ENCODE peak calls at places on chromosomes 16 and 17, in nine cellular contexts. I is neural progenitor cell; C is CD8-positive, alpha-beta memory T cell; P is heart right ventricle; F is effector memory CD4-positive, alpha-beta T cell; E is aorta; O is body of pancreas; B is cardiac muscle cell; L is right atrium auricular region. Z is an unnamed sample. For H3K4me1, the result is how much of the 10 kb centered on the place peaks cover.

GRCh38 chr17:10169274-10169673 is 29.1 kb downstream of the GAS7 start:
- DNase-seq in I (no peak), C (no peak), P (no peak), F (no peak), E (no peak), O (no peak), B (no peak), L (no peak), Z (no peak)

GRCh38 chr17:41446806-41447205 is 6.0 kb upstream of the KRT38 start:
- DNase-seq in I (no peak), C (no peak), P (no peak), F (no peak), E (no peak), O (no peak), B (no peak), L (no peak), Z (no peak)

GRCh38 chr16:85699628-85700027 is 10.9 kb upstream of the GINS2 start:
- DNase-seq in I (no peak), C (no peak), P (no peak), F (no peak), E (no peak), O (no peak), B (peak), L (peak), Z (no peak)

GRCh38 chr16:5903797-5904196 is 806.2 kb upstream of the EEF2KMT start:
- DNase-seq in I (no peak), C (no peak), P (no peak), F (no peak), E (no peak), O (no peak), B (no peak), L (no peak), Z (peak)

GRCh38 chr17:78256705-78257559 is 25.5 kb downstream of the TMEM235 start:
- DNase-seq in I (peak), C (no peak), P (no peak), F (no peak), E (no peak), O (no peak), B (peak), L (no peak), Z (no peak)

GRCh38 chr17:27845264-27846041 is 45.1 kb upstream of the NOS2 start:
- DNase-seq in I (no peak), C (no peak), P (no peak), F (no peak), E (no peak), O (no peak), B (no peak), L (no peak), Z (no peak)

GRCh38 chr16:22375117-22375962 is 921 bp upstream of the CDR2 start:
- DNase-seq in I (peak), C (no peak), P (no peak), F (no peak), E (no peak), O (no peak), B (peak), L (no peak), Z (no peak)

GRCh38 chr17:38591759-38592241 is 14.0 kb downstream of the SRCIN1 start:
- DNase-seq in I (no peak), C (peak), P (no peak), F (no peak), E (no peak), O (no peak), B (no peak), L (no peak), Z (peak)

GRCh38 chr16:4407543-4408322 is 8.7 kb downstream of the CORO7 start:
- DNase-seq in I (no peak), C (no peak), P (no peak), F (no peak), E (no peak), O (peak), B (no peak), L (no peak), Z (no peak)

GRCh38 chr16:57544129-57544653 is 1.7 kb downstream of the ADGRG5 start:
- DNase-seq in I (no peak), C (no peak), P (no peak), F (no peak), E (no peak), O (peak), B (no peak), L (peak), Z (peak)

GRCh38 chr16:56298948-56299602 is 107.8 kb downstream of the GNAO1 start:
- DNase-seq in I (peak), C (no peak), P (no peak), F (no peak), E (peak), O (no peak), B (no peak), L (no peak), Z (no peak)

GRCh38 chr17:69672924-69673323 is 258.4 kb downstream of the MAP2K6 start:
- DNase-seq in I (no peak), C (no peak), P (no peak), F (no peak), E (no peak), O (no peak), B (no peak), L (no peak), Z (no peak)

GRCh38 chr17:680554-680953 is 34.1 kb downstream of the VPS53 start:
- DNase-seq in I (no peak), C (no peak), P (no peak), F (no peak), E (no peak), O (no peak), B (no peak), L (no peak), Z (no peak)

GRCh38 chr17:14303343-14304221 is 2.7 kb downstream of the HS3ST3B1 start:
- DNase-seq in I (peak), C (peak), P (no peak), F (peak), E (no peak), O (no peak), B (peak), L (no peak), Z (no peak)

GRCh38 chr17:82317394-82318168 is at the start of gene CD7:
- DNase-seq in I (no peak), C (peak), P (peak), F (peak), E (peak), O (no peak), B (no peak), L (no peak), Z (no peak)

GRCh38 chr16:19005561-19006445 is 22.1 kb downstream of the TMC7 start:
- DNase-seq in I (peak), C (no peak), P (peak), F (no peak), E (no peak), O (peak), B (no peak), L (no peak), Z (no peak)

GRCh38 chr16:26818393-26818792 is 248.3 kb upstream of the C16orf82 start:
- DNase-seq in I (no peak), C (no peak), P (no peak), F (no peak), E (no peak), O (no peak), B (no peak), L (no peak), Z (no peak)
- H3K4me1 ChIP-seq in I (under half), C (under half), P (under half), F (under half), E (under half), O (under half), B (under half), L (under half), Z (under half)

GRCh38 chr17:46151762-46152161 is 41.5 kb downstream of the KANSL1 start:
- DNase-seq in I (no peak), C (no peak), P (no peak), F (no peak), E (no peak), O (no peak), B (no peak), L (no peak), Z (no peak)
- H3K4me1 ChIP-seq in I (under half), C (half or more), P (half or more), F (half or more), E (under half), O (half or more), B (half or more), L (under half), Z (under half)

DNA sequence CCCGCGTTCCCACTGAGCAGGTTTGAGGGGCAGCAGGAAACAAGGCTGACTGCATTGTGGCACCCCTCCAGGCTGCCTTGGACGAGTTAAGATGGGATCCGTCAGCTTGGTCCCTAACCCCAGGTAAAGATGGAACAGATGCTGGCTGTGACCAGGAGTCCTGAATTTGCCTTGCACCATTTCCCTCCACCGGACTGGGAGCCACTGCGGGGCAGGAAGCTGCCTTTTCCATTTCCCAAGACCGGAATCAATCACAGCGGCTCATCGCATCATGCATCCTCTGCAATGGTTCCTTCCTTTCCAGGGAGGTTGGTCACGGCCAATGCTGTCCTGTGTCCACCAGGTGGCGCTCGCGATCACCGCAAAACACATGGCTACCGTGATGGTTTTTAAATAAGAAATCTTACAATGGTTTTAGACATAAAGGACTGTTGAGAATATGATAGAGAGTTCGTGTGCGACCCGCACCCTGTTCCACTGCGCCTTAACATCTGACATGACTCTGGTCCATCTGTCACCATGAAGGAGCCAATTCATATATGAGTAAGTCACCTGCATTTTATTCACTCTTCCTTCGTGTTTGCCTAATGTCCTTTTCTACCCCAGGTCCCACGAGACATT is 6.8 kb upstream of the MEAK7 start:
- DNase-seq in I (peak), C (peak), P (peak), F (peak), E (peak), O (peak), B (peak), L (peak), Z (peak)
- H3K4me1 ChIP-seq in I (under half), C (half or more), P (under half), F (half or more), E (under half), O (under half), B (under half), L (under half), Z (under half)

GRCh38 chr16:75044800-75045361 is 46.1 kb downstream of the ZNRF1 start:
- DNase-seq in I (no peak), C (no peak), P (peak), F (no peak), E (peak), O (no peak), B (no peak), L (peak), Z (peak)
- H3K4me1 ChIP-seq in I (under half), C (under half), P (half or more), F (under half), E (under half), O (under half), B (under half), L (under half), Z (under half)

GRCh38 chr17:50145532-50146229 is 4.8 kb downstream of the PPP1R9B start:
- DNase-seq in I (no peak), C (no peak), P (no peak), F (no peak), E (no peak), O (no peak), B (no peak), L (no peak), Z (no peak)

GRCh38 chr17:50146230-50146926 is 4.1 kb downstream of the PPP1R9B start:
- DNase-seq in I (no peak), C (no peak), P (no peak), F (no peak), E (no peak), O (no peak), B (no peak), L (no peak), Z (no peak)

GRCh38 chr17:50144346-50144745 is 6.1 kb downstream of the PPP1R9B start:
- DNase-seq in I (no peak), C (no peak), P (no peak), F (no peak), E (no peak), O (no peak), B (no peak), L (no peak), Z (no peak)

GRCh38 chr17:50143461-50144176 is 6.9 kb downstream of the PPP1R9B start:
- DNase-seq in I (no peak), C (no peak), P (no peak), F (no peak), E (no peak), O (no peak), B (no peak), L (no peak), Z (no peak)

DNA sequence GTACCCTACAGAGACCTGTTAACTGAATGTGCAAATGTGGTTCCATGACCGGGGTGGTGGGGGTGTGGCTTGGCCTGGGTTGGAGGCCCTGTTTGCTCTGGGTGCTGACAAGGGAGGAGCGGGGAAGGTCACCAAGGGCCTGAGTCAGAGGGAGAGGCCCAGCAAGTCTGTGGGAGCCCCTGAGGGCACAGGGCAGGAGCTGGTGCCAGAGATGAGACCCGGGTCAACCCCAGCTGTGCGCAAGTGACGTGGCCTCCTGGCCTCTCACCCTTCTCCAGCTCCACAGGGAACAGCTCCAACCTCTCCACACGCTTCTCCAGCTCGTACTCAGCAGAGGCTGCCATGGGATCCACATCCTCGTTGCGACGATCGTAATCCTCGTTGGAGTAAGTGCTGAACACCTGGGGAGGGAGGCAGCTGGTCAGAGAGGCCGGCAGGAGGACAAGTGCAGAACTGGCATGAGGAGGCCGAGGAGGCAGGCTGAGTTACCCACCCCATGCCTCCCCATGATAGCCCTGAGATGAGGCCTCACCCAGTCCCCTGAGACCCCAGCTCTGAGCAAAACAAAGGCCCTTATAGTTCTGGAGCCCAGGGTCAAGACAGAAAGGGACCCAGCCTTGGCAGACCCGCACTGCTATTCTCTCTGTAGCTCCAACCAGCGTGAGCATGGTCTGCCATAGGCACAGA is 5.5 kb downstream of the PPP1R9B start:
- DNase-seq in I (no peak), C (no peak), P (peak), F (no peak), E (no peak), O (no peak), B (no peak), L (no peak), Z (peak)
- H3K4me1 ChIP-seq in I (under half), C (half or more), P (half or more), F (half or more), E (under half), O (under half), B (under half), L (under half), Z (under half)

GRCh38 chr17:74699236-74699635 is 13.5 kb downstream of the CD300LF start:
- DNase-seq in I (no peak), C (no peak), P (no peak), F (no peak), E (no peak), O (no peak), B (no peak), L (no peak), Z (no peak)
- H3K4me1 ChIP-seq in I (under half), C (under half), P (under half), F (under half), E (under half), O (under half), B (under half), L (under half), Z (under half)

GRCh38 chr17:35896011-35896587 is 15.9 kb upstream of the CCL5 start:
- DNase-seq in I (no peak), C (peak), P (no peak), F (no peak), E (no peak), O (peak), B (no peak), L (no peak), Z (no peak)
- H3K4me1 ChIP-seq in I (under half), C (half or more), P (under half), F (under half), E (under half), O (under half), B (under half), L (under half), Z (under half)

GRCh38 chr16:49699718-49700117 is 156.2 kb downstream of the ZNF423 start:
- DNase-seq in I (no peak), C (no peak), P (peak), F (no peak), E (no peak), O (no peak), B (no peak), L (no peak), Z (no peak)
- H3K4me1 ChIP-seq in I (half or more), C (under half), P (under half), F (under half), E (under half), O (under half), B (half or more), L (under half), Z (under half)

GRCh38 chr17:5873781-5874180 is 196.4 kb upstream of the WSCD1 start:
- DNase-seq in I (no peak), C (no peak), P (no peak), F (no peak), E (no peak), O (no peak), B (no peak), L (no peak), Z (no peak)
- H3K4me1 ChIP-seq in I (under half), C (under half), P (under half), F (under half), E (under half), O (under half), B (under half), L (under half), Z (under half)